ENCODE peak calls at places on chromosomes 11 and 22, in six cellular contexts. J is non-pigmented ciliary epithelial cell; C is PC-3; Y is germinal center; R is stimulated activated CD4-positive, alpha-beta T cell treated with anti-CD3 and anti-CD28 coated beads, Interleukin-4, amount 100 ng/mL, for 1 hour; A is activated T-cell treated with anti-CD3 and anti-CD28 coated beads, Interleukin-2, amount 50 U/mL, for 48 hours. N is an unnamed sample.

GRCh38 chr11:17550455-17551346 is 3.6 kb downstream of the OTOG start:
- DNase-seq in J (no peak), Y (no peak), C (no peak), A (no peak), R (no peak), N (no peak)

GRCh38 chr11:61161190-61162091 is at the start of gene VPS37C:
- DNase-seq in A (peak), Y (peak), R (peak), C (peak), J (no peak), N (peak)

GRCh38 chr22:49686495-49687219 is 141.0 kb downstream of the BRD1 start:
- DNase-seq in J (no peak), Y (no peak), R (no peak), A (no peak), C (no peak), N (no peak)

GRCh38 chr22:47678667-47679287 is 916.3 kb downstream of the TBC1D22A start:
- DNase-seq in Y (no peak), J (no peak), R (no peak), A (no peak), C (no peak), N (no peak)

GRCh38 chr11:61917357-61918109 is at the start of gene RAB3IL1:
- DNase-seq in C (peak), R (no peak), A (peak), J (no peak), Y (no peak), N (no peak)

GRCh38 chr22:35631597-35631996 is 14.5 kb upstream of the MB start:
- DNase-seq in Y (peak), R (peak), J (no peak), A (peak), C (peak), N (no peak)

GRCh38 chr11:86637976-86638375 is 34.4 kb downstream of the ME3 start:
- DNase-seq in Y (no peak), C (no peak), A (peak), J (no peak), R (no peak), N (no peak)

GRCh38 chr22:44449061-44449682 is 48.9 kb downstream of the RTL6 start:
- DNase-seq in A (peak), C (peak), J (peak), Y (no peak), R (no peak), N (no peak)

GRCh38 chr11:44016129-44016528 is 31.7 kb upstream of the ACCSL start:
- DNase-seq in A (no peak), J (no peak), R (no peak), C (peak), Y (no peak), N (no peak)

GRCh38 chr22:23678133-23678532 is 12.7 kb upstream of the RGL4 start:
- DNase-seq in R (no peak), A (no peak), Y (no peak), C (no peak), J (no peak), N (no peak)

GRCh38 chr11:8328231-8328794 is 64.6 kb upstream of the LMO1 start:
- DNase-seq in J (no peak), R (no peak), A (no peak), Y (no peak), C (no peak), N (no peak)

GRCh38 chr11:13772223-13773046 is 104.0 kb downstream of the FAR1 start:
- DNase-seq in J (peak), C (peak), R (no peak), Y (peak), A (no peak), N (no peak)

N was measured in stimulated activated naive CD4-positive, alpha-beta T cell treated with Interleukin-2 at 50 U/mL for 16 hours.